ENCODE peak calls at places on chromosomes 13 and 19, in nine cellular contexts. One of them, this sample, is unnamed.

GRCh38 chr19:5451494-5451893 is 3.7 kb upstream of the ZNRF4 start:
- DNase-seq in kidney tubule cell: no peak
- DNase-seq in naive B cell: no peak
- DNase-seq in body of pancreas: no peak
- DNase-seq in stimulated activated CD8-positive, alpha-beta memory T cell treated with anti-CD3 and anti-CD28 coated beads, Interleukin-4, amount 100 ng/mL, for 1 hour: no peak
- DNase-seq in cerebellar nuclear complex: no peak
- DNase-seq in substantia nigra: peak
- DNase-seq in amniotic epithelial cell: no peak
- DNase-seq in GM03348: no peak
- DNase-seq in this sample: no peak

GRCh38 chr13:97067342-97067895 is 73.1 kb upstream of the OXGR1 start:
- DNase-seq in naive B cell: no peak
- DNase-seq in cerebellar nuclear complex: no peak
- DNase-seq in substantia nigra: no peak
- DNase-seq in stimulated activated CD8-positive, alpha-beta memory T cell treated with anti-CD3 and anti-CD28 coated beads, Interleukin-4, amount 100 ng/mL, for 1 hour: no peak
- DNase-seq in kidney tubule cell: no peak
- DNase-seq in body of pancreas: no peak
- DNase-seq in amniotic epithelial cell: peak
- DNase-seq in GM03348: no peak
- DNase-seq in this sample: no peak

GRCh38 chr19:39188960-39189359 is 7.8 kb upstream of the NCCRP1 start:
- DNase-seq in GM03348: no peak
- DNase-seq in amniotic epithelial cell: no peak
- DNase-seq in cerebellar nuclear complex: no peak
- DNase-seq in kidney tubule cell: no peak
- DNase-seq in stimulated activated CD8-positive, alpha-beta memory T cell treated with anti-CD3 and anti-CD28 coated beads, Interleukin-4, amount 100 ng/mL, for 1 hour: no peak
- DNase-seq in naive B cell: no peak
- DNase-seq in substantia nigra: no peak
- DNase-seq in body of pancreas: no peak
- DNase-seq in this sample: no peak

GRCh38 chr19:45404557-45405434 is at the start of gene PPP1R13L:
- DNase-seq in kidney tubule cell: peak
- DNase-seq in GM03348: peak
- DNase-seq in substantia nigra: peak
- DNase-seq in amniotic epithelial cell: peak
- DNase-seq in naive B cell: no peak
- DNase-seq in stimulated activated CD8-positive, alpha-beta memory T cell treated with anti-CD3 and anti-CD28 coated beads, Interleukin-4, amount 100 ng/mL, for 1 hour: no peak
- DNase-seq in cerebellar nuclear complex: no peak
- DNase-seq in body of pancreas: peak
- DNase-seq in this sample: no peak

GRCh38 chr19:41226874-41227390 is 7.9 kb downstream of the AXL start:
- DNase-seq in amniotic epithelial cell: no peak
- DNase-seq in cerebellar nuclear complex: no peak
- DNase-seq in body of pancreas: no peak
- DNase-seq in naive B cell: no peak
- DNase-seq in substantia nigra: no peak
- DNase-seq in stimulated activated CD8-positive, alpha-beta memory T cell treated with anti-CD3 and anti-CD28 coated beads, Interleukin-4, amount 100 ng/mL, for 1 hour: no peak
- DNase-seq in kidney tubule cell: peak
- DNase-seq in GM03348: no peak
- DNase-seq in this sample: no peak

GRCh38 chr13:109755551-109755950 is 30.8 kb downstream of the IRS2 start:
- DNase-seq in amniotic epithelial cell: no peak
- DNase-seq in kidney tubule cell: no peak
- DNase-seq in body of pancreas: no peak
- DNase-seq in cerebellar nuclear complex: no peak
- DNase-seq in naive B cell: no peak
- DNase-seq in stimulated activated CD8-positive, alpha-beta memory T cell treated with anti-CD3 and anti-CD28 coated beads, Interleukin-4, amount 100 ng/mL, for 1 hour: no peak
- DNase-seq in substantia nigra: no peak
- DNase-seq in GM03348: no peak
- DNase-seq in this sample: no peak

GRCh38 chr13:44181938-44182337 is 191.7 kb upstream of the SERP2 start:
- DNase-seq in kidney tubule cell: peak
- DNase-seq in GM03348: no peak
- DNase-seq in naive B cell: no peak
- DNase-seq in amniotic epithelial cell: no peak
- DNase-seq in body of pancreas: no peak
- DNase-seq in cerebellar nuclear complex: no peak
- DNase-seq in stimulated activated CD8-positive, alpha-beta memory T cell treated with anti-CD3 and anti-CD28 coated beads, Interleukin-4, amount 100 ng/mL, for 1 hour: no peak
- DNase-seq in substantia nigra: no peak
- DNase-seq in this sample: no peak

GRCh38 chr13:48318014-48318713 is 14.6 kb downstream of the RB1 start:
- DNase-seq in body of pancreas: peak
- DNase-seq in amniotic epithelial cell: no peak
- DNase-seq in GM03348: no peak
- DNase-seq in cerebellar nuclear complex: no peak
- DNase-seq in stimulated activated CD8-positive, alpha-beta memory T cell treated with anti-CD3 and anti-CD28 coated beads, Interleukin-4, amount 100 ng/mL, for 1 hour: no peak
- DNase-seq in substantia nigra: no peak
- DNase-seq in kidney tubule cell: peak
- DNase-seq in naive B cell: no peak
- DNase-seq in this sample: no peak

GRCh38 chr13:46622918-46623256 is 69.9 kb downstream of the LRCH1 start:
- DNase-seq in substantia nigra: no peak
- DNase-seq in GM03348: peak
- DNase-seq in body of pancreas: peak
- DNase-seq in naive B cell: no peak
- DNase-seq in amniotic epithelial cell: peak
- DNase-seq in stimulated activated CD8-positive, alpha-beta memory T cell treated with anti-CD3 and anti-CD28 coated beads, Interleukin-4, amount 100 ng/mL, for 1 hour: no peak
- DNase-seq in cerebellar nuclear complex: peak
- DNase-seq in kidney tubule cell: peak
- DNase-seq in this sample: peak

GRCh38 chr13:98489446-98490194 is 87.3 kb downstream of the STK24 start:
- DNase-seq in kidney tubule cell: peak
- DNase-seq in cerebellar nuclear complex: no peak
- DNase-seq in substantia nigra: no peak
- DNase-seq in amniotic epithelial cell: no peak
- DNase-seq in GM03348: no peak
- DNase-seq in naive B cell: no peak
- DNase-seq in stimulated activated CD8-positive, alpha-beta memory T cell treated with anti-CD3 and anti-CD28 coated beads, Interleukin-4, amount 100 ng/mL, for 1 hour: no peak
- DNase-seq in body of pancreas: no peak
- DNase-seq in this sample: no peak

GRCh38 chr19:43807651-43808050 is 5.4 kb upstream of the LYPD5 start:
- DNase-seq in kidney tubule cell: no peak
- DNase-seq in body of pancreas: no peak
- DNase-seq in amniotic epithelial cell: no peak
- DNase-seq in cerebellar nuclear complex: no peak
- DNase-seq in stimulated activated CD8-positive, alpha-beta memory T cell treated with anti-CD3 and anti-CD28 coated beads, Interleukin-4, amount 100 ng/mL, for 1 hour: no peak
- DNase-seq in naive B cell: no peak
- DNase-seq in substantia nigra: no peak
- DNase-seq in GM03348: no peak
- DNase-seq in this sample: peak

GRCh38 chr13:110415669-110416068 is 108.6 kb downstream of the COL4A2 start:
- DNase-seq in body of pancreas: no peak
- DNase-seq in stimulated activated CD8-positive, alpha-beta memory T cell treated with anti-CD3 and anti-CD28 coated beads, Interleukin-4, amount 100 ng/mL, for 1 hour: no peak
- DNase-seq in naive B cell: no peak
- DNase-seq in GM03348: no peak
- DNase-seq in cerebellar nuclear complex: no peak
- DNase-seq in kidney tubule cell: peak
- DNase-seq in amniotic epithelial cell: no peak
- DNase-seq in substantia nigra: no peak
- DNase-seq in this sample: no peak

This sample was measured in myocyte.